ENCODE peak calls at places on chromosomes 3 and 15, in eight cellular contexts. V is right lobe of liver; P is mesendoderm; H is CD8-positive, alpha-beta memory T cell; E is stomach; D is left ventricle myocardium inferior; W is Karpas-422; L is fibroblast of lung. Q is an unnamed sample.

GRCh38 chr15:32687556-32687955 is 30.2 kb upstream of the GREM1 start:
- DNase-seq in P (no peak), E (no peak), L (no peak), V (no peak), H (no peak), D (no peak), W (no peak), Q (no peak)

GRCh38 chr15:52140646-52141045 is 28.1 kb upstream of the BCL2L10 start:
- DNase-seq in P (no peak), D (no peak), W (no peak), H (no peak), E (no peak), L (no peak), V (no peak), Q (no peak)

GRCh38 chr3:186524616-186525015 is 19.6 kb downstream of the CRYGS start:
- DNase-seq in W (no peak), E (no peak), D (no peak), V (no peak), L (no peak), P (no peak), H (no peak), Q (no peak)

GRCh38 chr15:89903015-89903857 is 9.4 kb upstream of the AP3S2 start:
- DNase-seq in E (no peak), H (no peak), W (no peak), D (no peak), V (peak; percentile 26), L (no peak), P (no peak), Q (no peak)

GRCh38 chr3:98843301-98843959 is 58.1 kb downstream of the DCBLD2 start:
- DNase-seq in W (no peak), H (no peak), D (no peak), E (no peak), L (no peak), P (no peak), V (no peak), Q (no peak)

GRCh38 chr3:155382396-155383042 is 89.0 kb upstream of the STRIT1 start:
- DNase-seq in W (peak; percentile 72), V (peak; percentile 75), D (peak; percentile 77), H (no peak), P (peak; percentile 82), L (peak; percentile 66), E (peak; percentile 82), Q (no peak)

GRCh38 chr3:3071136-3071535 is 39.0 kb downstream of the IL5RA start:
- DNase-seq in L (no peak), E (no peak), H (no peak), W (no peak), P (no peak), V (no peak), D (no peak), Q (no peak)

GRCh38 chr15:37102315-37103021 is 2.1 kb upstream of the MEIS2 start:
- DNase-seq in P (peak; percentile 81), D (no peak), L (peak; percentile 34), H (no peak), V (no peak), E (no peak), W (no peak), Q (no peak)

GRCh38 chr3:3998140-3998977 is 199.1 kb downstream of the LRRN1 start:
- DNase-seq in P (peak; percentile 87), W (peak; percentile 87), E (no peak), D (no peak), L (peak; percentile 1), V (no peak), H (peak; percentile 11), Q (no peak)

DNA sequence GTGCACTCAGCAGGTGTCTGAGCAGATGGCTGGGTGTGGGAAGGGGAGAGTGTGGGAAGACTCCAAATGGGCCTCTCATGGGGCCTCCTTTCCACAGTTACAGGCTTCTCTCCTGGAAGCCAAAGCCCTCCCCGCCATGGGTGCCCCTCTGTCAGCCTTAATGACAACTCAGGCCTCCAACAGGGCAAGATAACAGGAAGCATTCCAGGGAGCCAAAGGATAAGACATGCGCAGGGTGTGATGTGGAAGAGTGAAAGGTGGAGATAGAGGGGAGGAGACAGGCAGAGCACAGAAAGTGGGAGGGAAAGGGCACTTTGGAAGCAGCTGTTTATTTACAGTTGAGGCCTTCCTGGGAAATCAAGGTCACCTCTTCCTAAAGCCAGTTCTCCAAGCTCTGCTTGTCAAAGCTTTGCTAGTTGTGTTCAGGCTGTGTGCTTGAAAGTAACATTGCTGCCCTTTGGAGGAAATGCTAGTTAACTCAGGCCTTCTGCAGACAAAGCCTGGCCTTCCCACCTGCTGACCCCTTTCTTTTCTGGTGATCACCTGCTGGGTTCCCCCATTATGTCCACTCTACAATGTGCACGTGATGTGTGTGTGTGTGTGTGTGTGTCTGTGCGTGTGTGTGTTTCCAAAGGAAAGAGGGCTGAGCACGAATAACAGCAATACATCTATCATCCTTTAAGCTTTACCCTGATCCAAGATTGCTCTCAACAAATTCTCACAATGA is 35.2 kb upstream of the SMAD3 start:
- DNase-seq in P (peak; percentile 77), L (no peak), E (no peak), W (no peak), H (no peak), V (no peak), D (no peak), Q (no peak)
- H3K4me1 ChIP-seq in P (peaks cover 8% of the 10 kb centered on the region), L (peaks cover 14% of the 10 kb centered on the region), E (peaks cover 33% of the 10 kb centered on the region), W (peaks cover 9% of the 10 kb centered on the region), H (peaks cover 12% of the 10 kb centered on the region), V (peaks cover 2% of the 10 kb centered on the region), D (peaks cover 62% of the 10 kb centered on the region), Q (peaks cover 3% of the 10 kb centered on the region)

GRCh38 chr3:183816681-183817080 is 8.7 kb downstream of the MAP6D1 start:
- DNase-seq in H (no peak), V (no peak), W (no peak), D (no peak), P (no peak), L (no peak), E (no peak), Q (no peak)

GRCh38 chr3:183817111-183817510 is 8.3 kb downstream of the MAP6D1 start:
- DNase-seq in H (no peak), L (no peak), W (no peak), V (no peak), E (no peak), D (no peak), P (no peak), Q (no peak)

GRCh38 chr3:183814240-183814639 is 11.1 kb downstream of the MAP6D1 start:
- DNase-seq in W (no peak), D (no peak), P (no peak), L (no peak), H (no peak), V (no peak), E (no peak), Q (no peak)

GRCh38 chr3:183815951-183816475 is 9.4 kb downstream of the MAP6D1 start:
- DNase-seq in V (no peak), L (no peak), H (no peak), D (no peak), P (no peak), W (no peak), E (no peak), Q (no peak)

DNA sequence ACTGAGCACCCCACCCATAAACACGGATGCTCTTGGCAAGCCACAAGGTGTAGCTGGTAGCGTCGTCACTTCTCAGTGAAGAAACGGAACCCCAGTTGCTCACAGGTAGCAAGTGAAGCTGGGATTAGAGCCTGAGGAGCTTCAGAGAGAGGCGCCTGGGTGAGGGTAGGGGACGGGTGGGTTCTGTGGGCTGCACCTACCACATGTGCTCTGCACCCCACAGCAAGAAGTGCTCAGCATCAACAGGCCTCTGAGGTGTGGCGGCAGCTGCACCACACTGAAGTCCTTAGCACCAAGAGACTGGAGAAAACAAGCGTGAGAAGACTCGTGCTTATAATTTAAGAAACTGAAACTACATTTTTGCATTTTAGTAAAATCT is 9.8 kb downstream of the MAP6D1 start:
- DNase-seq in D (no peak), V (no peak), L (no peak), E (no peak), W (no peak), H (peak; percentile 22), P (no peak), Q (no peak)
- H3K27ac ChIP-seq in D (no peak overlapping the region), V (no peak overlapping the region), L (no peak overlapping the region), E (no peak overlapping the region), W (no peak overlapping the region), H (peak overlapping the region; percentile 51), P (no peak overlapping the region), Q (peak overlapping the region; percentile 56)

GRCh38 chr3:14812196-14812785 is 6.5 kb upstream of the FGD5 start:
- DNase-seq in H (no peak), W (no peak), P (no peak), E (no peak), L (no peak), D (no peak), V (no peak), Q (no peak)
- H3K27me3 ChIP-seq in H (peaks cover 6% of the 10 kb centered on the region), W (no peaks in the 10 kb centered on the region), P (no peaks in the 10 kb centered on the region), E (no peaks in the 10 kb centered on the region), L (peaks cover 24% of the 10 kb centered on the region), D (peaks cover 70% of the 10 kb centered on the region), V (peaks cover 7% of the 10 kb centered on the region), Q (peaks cover 11% of the 10 kb centered on the region)

GRCh38 chr3:172181936-172182708 is 142.7 kb downstream of the FNDC3B start:
- DNase-seq in V (no peak), H (no peak), P (peak; percentile 75), W (no peak), E (no peak), L (peak; percentile 42), D (no peak), Q (no peak)

GRCh38 chr3:172187511-172187910 is 148.1 kb downstream of the FNDC3B start:
- DNase-seq in D (no peak), E (no peak), V (no peak), P (no peak), W (no peak), L (no peak), H (no peak), Q (no peak)

GRCh38 chr3:172182797-172183196 is 143.4 kb downstream of the FNDC3B start:
- DNase-seq in L (no peak), V (no peak), D (no peak), W (no peak), E (no peak), H (no peak), P (no peak), Q (no peak)

GRCh38 chr3:172186607-172187006 is 147.2 kb downstream of the FNDC3B start:
- DNase-seq in P (no peak), L (no peak), E (no peak), V (no peak), H (no peak), W (no peak), D (no peak), Q (no peak)

GRCh38 chr3:172184106-172184822 is 144.9 kb downstream of the FNDC3B start:
- DNase-seq in H (no peak), V (no peak), D (no peak), P (no peak), L (no peak), W (no peak), E (no peak), Q (no peak)
- H3K4me1 ChIP-seq in H (no peaks in the 10 kb centered on the region), V (peaks cover 2% of the 10 kb centered on the region), D (peaks cover 60% of the 10 kb centered on the region), P (peaks cover 9% of the 10 kb centered on the region), L (peaks cover 15% of the 10 kb centered on the region), W (no peaks in the 10 kb centered on the region), E (peaks cover 39% of the 10 kb centered on the region), Q (no peaks in the 10 kb centered on the region)

GRCh38 chr3:39122811-39123210 is 15.3 kb downstream of the TTC21A start:
- DNase-seq in L (no peak), W (peak; percentile 80), E (no peak), D (no peak), P (no peak), V (no peak), H (no peak), Q (no peak)
- H3K27ac ChIP-seq in L (no peak overlapping the region), W (peak overlapping the region; percentile 79), E (no peak overlapping the region), D (no peak overlapping the region), P (no peak overlapping the region), V (no peak overlapping the region), H (no peak overlapping the region), Q (no peak overlapping the region)

Q was measured in effector memory CD4-positive, alpha-beta T cell.